ENCODE peak calls at places on chromosomes 13 and 19, in six cellular contexts. B is T-helper 22 cell; Z is mucosa of gallbladder; Q is fibroblast of the aortic adventitia; F is stimulated activated naive CD8-positive, alpha-beta T cell treated with anti-CD3 and anti-CD28 coated beads, Interleukin-15, Interleukin-2, amounts not matched to agents 100 U/mL and 50 U/mL, for 24 hours; Y is pancreas. D is an unnamed sample.

GRCh38 chr13:94483970-94484369 is 4.5 kb upstream of the DCT start:
- DNase-seq in B (no peak), Z (no peak), Q (no peak), F (no peak), Y (no peak), D (no peak)

GRCh38 chr19:2269244-2270156 is 12.5 kb downstream of the PEAK3 start:
- DNase-seq in B (peak), Z (peak), Q (peak), F (peak), Y (peak), D (peak)

GRCh38 chr19:1467228-1467511 is 11.8 kb downstream of the C19orf25 start:
- DNase-seq in B (no peak), Z (no peak), Q (no peak), F (no peak), Y (no peak), D (no peak)

GRCh38 chr13:109436841-109437240 is 349.5 kb downstream of the IRS2 start:
- DNase-seq in B (no peak), Z (no peak), Q (no peak), F (no peak), Y (no peak), D (no peak)

GRCh38 chr13:60398949-60399589 is 2.0 kb downstream of the TDRD3 start:
- DNase-seq in B (no peak), Z (no peak), Q (peak), F (no peak), Y (peak), D (no peak)

GRCh38 chr19:3547301-3547731 is 8.3 kb downstream of the TEKTIP1 start:
- DNase-seq in B (no peak), Z (no peak), Q (no peak), F (peak), Y (no peak), D (no peak)

GRCh38 chr13:96967248-96967745 is 27.0 kb downstream of the OXGR1 start:
- DNase-seq in B (no peak), Z (no peak), Q (peak), F (no peak), Y (no peak), D (no peak)

GRCh38 chr19:1281270-1281894 is 4.3 kb upstream of the EFNA2 start:
- DNase-seq in B (no peak), Z (no peak), Q (no peak), F (no peak), Y (no peak), D (no peak)

GRCh38 chr19:47819841-47820244 is 1.9 kb upstream of the CRX start:
- DNase-seq in B (no peak), Z (no peak), Q (no peak), F (no peak), Y (no peak), D (peak)

GRCh38 chr19:5953680-5954213 is 24.2 kb downstream of the RANBP3 start:
- DNase-seq in B (no peak), Z (no peak), Q (no peak), F (peak), Y (no peak), D (no peak)

GRCh38 chr13:27830010-27830409 is 37.7 kb downstream of the GSX1 start:
- DNase-seq in B (peak), Z (peak), Q (peak), F (peak), Y (peak), D (peak)

GRCh38 chr13:30042272-30042671 is 191.9 kb upstream of the UBL3 start:
- DNase-seq in B (no peak), Z (no peak), Q (no peak), F (no peak), Y (no peak), D (no peak)

GRCh38 chr13:45925151-45925550 is 73.6 kb upstream of the SIAH3 start:
- DNase-seq in B (no peak), Z (no peak), Q (no peak), F (no peak), Y (no peak), D (no peak)

GRCh38 chr19:17766543-17767131 is 15.4 kb downstream of the FCHO1 start:
- DNase-seq in B (no peak), Z (peak), Q (peak), F (peak), Y (peak), D (peak)

GRCh38 chr13:31699650-31700049 is 39.7 kb upstream of the RXFP2 start:
- DNase-seq in B (no peak), Z (no peak), Q (peak), F (no peak), Y (no peak), D (peak)

GRCh38 chr19:35079826-35080225 is 35.8 kb upstream of the FXYD3 start:
- DNase-seq in B (no peak), Z (no peak), Q (no peak), F (no peak), Y (no peak), D (no peak)

GRCh38 chr19:1261863-1262686 is 7.1 kb upstream of the CIRBP start:
- DNase-seq in B (peak), Z (peak), Q (peak), F (peak), Y (peak), D (no peak)

GRCh38 chr19:5697022-5697889 is 7.2 kb downstream of the RPL36 start:
- DNase-seq in B (no peak), Z (no peak), Q (no peak), F (no peak), Y (peak), D (no peak)

GRCh38 chr13:21427741-21428140 is 31.4 kb downstream of the ZDHHC20 start:
- DNase-seq in B (no peak), Z (no peak), Q (no peak), F (no peak), Y (no peak), D (no peak)

GRCh38 chr19:41670755-41671154 is 17.3 kb downstream of the CEACAM7 start:
- DNase-seq in B (no peak), Z (no peak), Q (no peak), F (no peak), Y (no peak), D (no peak)

GRCh38 chr19:7699003-7699402 is 2.9 kb downstream of the FCER2 start:
- DNase-seq in B (no peak), Z (no peak), Q (no peak), F (no peak), Y (no peak), D (no peak)

GRCh38 chr19:55242517-55242916 is 14.0 kb upstream of the TMEM86B start:
- DNase-seq in B (no peak), Z (no peak), Q (no peak), F (no peak), Y (no peak), D (no peak)

GRCh38 chr13:76027131-76027530 is 391.0 kb downstream of the LMO7 start:
- DNase-seq in B (no peak), Z (no peak), Q (no peak), F (no peak), Y (no peak), D (peak)